ENCODE peak calls at places on chromosomes 6 and 20, in eight cellular contexts. B, I, M, K, Y, T, V and F are unnamed samples.

GRCh38 chr20:63117661-63118302 is 98.1 kb downstream of the YTHDF1 start:
- DNase-seq in B (no peak), I (no peak), M (peak), K (no peak), Y (no peak), T (no peak), V (no peak), F (no peak)

GRCh38 chr20:18719426-18719825 is 94.2 kb upstream of the SCP2D1 start:
- DNase-seq in B (no peak), I (no peak), M (no peak), K (no peak), Y (no peak), T (peak), V (no peak), F (peak)

GRCh38 chr20:58718729-58719128 is 26.1 kb downstream of the NPEPL1 start:
- DNase-seq in B (peak), I (no peak), M (no peak), K (no peak), Y (no peak), T (no peak), V (no peak), F (no peak)

GRCh38 chr6:37020426-37021211 is 15.2 kb downstream of the FGD2 start:
- DNase-seq in B (peak), I (peak), M (no peak), K (no peak), Y (no peak), T (no peak), V (no peak), F (no peak)

GRCh38 chr6:130794010-130794675 is 33.1 kb upstream of the SMLR1 start:
- DNase-seq in B (no peak), I (no peak), M (no peak), K (no peak), Y (no peak), T (no peak), V (no peak), F (no peak)

GRCh38 chr20:49380245-49380875 is 102.1 kb downstream of the KCNB1 start:
- DNase-seq in B (no peak), I (no peak), M (no peak), K (no peak), Y (no peak), T (no peak), V (no peak), F (no peak)

GRCh38 chr6:30101939-30102700 is 10.8 kb downstream of the TRIM31 start:
- DNase-seq in B (peak), I (peak), M (peak), K (peak), Y (peak), T (peak), V (peak), F (peak)

GRCh38 chr20:16397053-16397452 is 176.2 kb downstream of the KIF16B start:
- DNase-seq in B (no peak), I (peak), M (no peak), K (no peak), Y (no peak), T (peak), V (peak), F (no peak)

GRCh38 chr20:8073024-8073832 is 53.7 kb upstream of the TMX4 start:
- DNase-seq in B (no peak), I (no peak), M (no peak), K (no peak), Y (no peak), T (peak), V (no peak), F (peak)

GRCh38 chr6:152720964-152721363 is 23.3 kb downstream of the MYCT1 start:
- DNase-seq in B (no peak), I (no peak), M (no peak), K (no peak), Y (no peak), T (no peak), V (no peak), F (no peak)

GRCh38 chr6:117711369-117711768 is 36.1 kb downstream of the NUS1 start:
- DNase-seq in B (no peak), I (no peak), M (no peak), K (no peak), Y (no peak), T (no peak), V (no peak), F (no peak)

GRCh38 chr20:32648761-32649615 is 24.8 kb downstream of the C20orf203 start:
- DNase-seq in B (no peak), I (no peak), M (no peak), K (no peak), Y (no peak), T (no peak), V (no peak), F (no peak)

GRCh38 chr20:14189794-14190402 is 147.5 kb downstream of the FLRT3 start:
- DNase-seq in B (no peak), I (no peak), M (no peak), K (peak), Y (no peak), T (peak), V (no peak), F (peak)

GRCh38 chr6:130293800-130294199 is 71.0 kb upstream of the SAMD3 start:
- DNase-seq in B (peak), I (no peak), M (no peak), K (peak), Y (peak), T (peak), V (no peak), F (peak)

GRCh38 chr6:168914070-168914469 is 339.6 kb downstream of the THBS2 start:
- DNase-seq in B (no peak), I (no peak), M (no peak), K (no peak), Y (no peak), T (no peak), V (no peak), F (no peak)

GRCh38 chr6:87180105-87180504 is 24.7 kb downstream of the ZNF292 start:
- DNase-seq in B (no peak), I (no peak), M (no peak), K (no peak), Y (no peak), T (no peak), V (no peak), F (peak)

GRCh38 chr6:136226027-136226673 is 24.0 kb downstream of the MTFR2 start:
- DNase-seq in B (peak), I (peak), M (peak), K (no peak), Y (peak), T (peak), V (peak), F (peak)

GRCh38 chr20:64103871-64104666 is 3.3 kb downstream of the NPBWR2 start:
- DNase-seq in B (peak), I (no peak), M (peak), K (no peak), Y (no peak), T (no peak), V (no peak), F (no peak)

GRCh38 chr6:42165016-42165415 is 8.1 kb upstream of the GUCA1A start:
- DNase-seq in B (no peak), I (no peak), M (no peak), K (no peak), Y (peak), T (peak), V (no peak), F (peak)

GRCh38 chr6:77466055-77467028 is 3.1 kb upstream of the HTR1B start:
- DNase-seq in B (peak), I (peak), M (peak), K (peak), Y (peak), T (peak), V (no peak), F (peak)

GRCh38 chr20:46558511-46558959 is 8.1 kb upstream of the OCSTAMP start:
- DNase-seq in B (no peak), I (no peak), M (no peak), K (peak), Y (peak), T (peak), V (no peak), F (peak)

GRCh38 chr6:14763139-14763538 is 482.7 kb upstream of the JARID2 start:
- DNase-seq in B (no peak), I (no peak), M (no peak), K (peak), Y (no peak), T (peak), V (no peak), F (peak)

GRCh38 chr20:53622247-53623114 is 28.8 kb upstream of the ZNF217 start:
- DNase-seq in B (no peak), I (no peak), M (no peak), K (no peak), Y (no peak), T (peak), V (peak), F (no peak)

GRCh38 chr6:146905313-146905712 is 298.9 kb upstream of the STXBP5 start:
- DNase-seq in B (no peak), I (peak), M (no peak), K (no peak), Y (no peak), T (peak), V (no peak), F (peak)

GRCh38 chr20:4295226-4295625 is 279.9 kb upstream of the RNF24 start:
- DNase-seq in B (no peak), I (no peak), M (no peak), K (no peak), Y (no peak), T (no peak), V (no peak), F (no peak)

GRCh38 chr6:40789143-40789764 is 202.1 kb upstream of the LRFN2 start:
- DNase-seq in B (no peak), I (no peak), M (no peak), K (no peak), Y (peak), T (no peak), V (no peak), F (no peak)

GRCh38 chr6:364609-365540 is 26.7 kb upstream of the IRF4 start:
- DNase-seq in B (no peak), I (no peak), M (no peak), K (no peak), Y (no peak), T (no peak), V (no peak), F (no peak)

GRCh38 chr6:120556491-120556890 is 777.8 kb downstream of the TBC1D32 start:
- DNase-seq in B (no peak), I (no peak), M (no peak), K (no peak), Y (no peak), T (no peak), V (no peak), F (no peak)

GRCh38 chr6:169896826-169897456 is 145.5 kb downstream of the ERMARD start:
- DNase-seq in B (no peak), I (no peak), M (no peak), K (no peak), Y (no peak), T (no peak), V (no peak), F (no peak)

GRCh38 chr20:56373942-56374341 is 15.2 kb downstream of the FAM210B start:
- DNase-seq in B (no peak), I (no peak), M (no peak), K (peak), Y (no peak), T (peak), V (no peak), F (peak)

GRCh38 chr6:27295301-27296079 is 16.6 kb downstream of the POM121L2 start:
- DNase-seq in B (no peak), I (no peak), M (no peak), K (peak), Y (no peak), T (peak), V (no peak), F (peak)

GRCh38 chr6:155013457-155013876 is 18.4 kb downstream of the TIAM2 start:
- DNase-seq in B (no peak), I (no peak), M (no peak), K (no peak), Y (peak), T (no peak), V (no peak), F (peak)

GRCh38 chr6:163714179-163714578 is 299.7 kb downstream of the QKI start:
- DNase-seq in B (no peak), I (no peak), M (no peak), K (no peak), Y (no peak), T (no peak), V (no peak), F (no peak)

GRCh38 chr6:163712981-163713380 is 298.5 kb downstream of the QKI start:
- DNase-seq in B (no peak), I (no peak), M (no peak), K (no peak), Y (no peak), T (no peak), V (no peak), F (no peak)

GRCh38 chr6:163711615-163712568 is 297.4 kb downstream of the QKI start:
- DNase-seq in B (peak), I (peak), M (peak), K (peak), Y (no peak), T (peak), V (no peak), F (peak)

GRCh38 chr6:163711071-163711470 is 296.6 kb downstream of the QKI start:
- DNase-seq in B (no peak), I (no peak), M (no peak), K (no peak), Y (no peak), T (no peak), V (no peak), F (no peak)

GRCh38 chr6:163712569-163712966 is 298.1 kb downstream of the QKI start:
- DNase-seq in B (no peak), I (no peak), M (no peak), K (no peak), Y (no peak), T (no peak), V (no peak), F (no peak)
- H3K4me3 ChIP-seq in B (no peak), I (no peak), M (no peak), K (no peak), Y (no peak), T (no peak), V (no peak), F (no peak)

GRCh38 chr6:101281266-101281665 is 112.2 kb upstream of the GRIK2 start:
- DNase-seq in B (no peak), I (no peak), M (no peak), K (no peak), Y (no peak), T (no peak), V (no peak), F (no peak)

GRCh38 chr6:101286146-101286545 is 107.4 kb upstream of the GRIK2 start:
- DNase-seq in B (peak), I (no peak), M (no peak), K (no peak), Y (no peak), T (no peak), V (no peak), F (no peak)

GRCh38 chr6:101284131-101284530 is 109.4 kb upstream of the GRIK2 start:
- DNase-seq in B (no peak), I (no peak), M (no peak), K (no peak), Y (no peak), T (no peak), V (no peak), F (no peak)
- TF ChIP-seq CTCF in B (no peak), I (no peak), M (no peak), K (no peak), Y (no peak), T (no peak), V (no peak), F (no peak)

GRCh38 chr6:31837612-31838553 is 10.3 kb downstream of the HSPA1B start:
- DNase-seq in B (no peak), I (no peak), M (no peak), K (no peak), Y (no peak), T (no peak), V (peak), F (no peak)
- H3K4me3 ChIP-seq in B (peak), I (no peak), M (peak), K (peak), Y (peak), T (peak), V (no peak), F (peak)

GRCh38 chr6:100677240-100677639 is 203.9 kb downstream of the ASCC3 start:
- DNase-seq in B (no peak), I (no peak), M (no peak), K (no peak), Y (no peak), T (no peak), V (no peak), F (no peak)

GRCh38 chr6:100673641-100674040 is 207.5 kb downstream of the ASCC3 start:
- DNase-seq in B (no peak), I (no peak), M (no peak), K (no peak), Y (no peak), T (no peak), V (no peak), F (no peak)

GRCh38 chr6:100678027-100678426 is 203.1 kb downstream of the ASCC3 start:
- DNase-seq in B (no peak), I (no peak), M (no peak), K (no peak), Y (no peak), T (no peak), V (no peak), F (peak)
- TF ChIP-seq CTCF in B (no peak), I (no peak), M (no peak), K (no peak), Y (no peak), T (peak), V (no peak), F (peak)

GRCh38 chr6:72624557-72625160 is 2.8 kb downstream of the KCNQ5 start:
- DNase-seq in B (no peak), I (no peak), M (no peak), K (no peak), Y (no peak), T (peak), V (no peak), F (no peak)
- H3K4me3 ChIP-seq in B (no peak), I (no peak), M (no peak), K (no peak), Y (peak), T (no peak), V (no peak), F (no peak)

DNA sequence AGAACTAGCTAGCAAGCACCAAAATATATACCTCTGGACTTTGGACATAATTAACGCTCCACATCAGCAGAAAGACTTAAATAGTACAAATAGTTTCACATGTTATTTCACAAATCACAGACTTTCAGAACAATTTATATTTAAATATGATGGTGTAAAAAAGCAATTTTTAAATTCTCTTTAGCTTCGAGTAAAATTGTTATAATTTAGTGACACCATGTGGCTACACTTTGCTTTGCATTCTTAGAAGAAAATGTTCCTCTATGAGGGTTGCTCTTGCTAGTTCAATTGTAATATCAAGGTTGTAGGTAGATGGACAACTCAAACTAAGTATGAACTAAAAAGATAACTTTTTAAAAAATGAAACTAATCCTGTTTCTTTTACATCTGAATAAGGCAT is 69.0 kb downstream of the BTBD9 start:
- DNase-seq in B (no peak), I (no peak), M (no peak), K (no peak), Y (no peak), T (peak), V (no peak), F (peak)
- TF ChIP-seq CTCF in B (no peak), I (peak), M (peak), K (peak), Y (peak), T (peak), V (no peak), F (peak)

DNA sequence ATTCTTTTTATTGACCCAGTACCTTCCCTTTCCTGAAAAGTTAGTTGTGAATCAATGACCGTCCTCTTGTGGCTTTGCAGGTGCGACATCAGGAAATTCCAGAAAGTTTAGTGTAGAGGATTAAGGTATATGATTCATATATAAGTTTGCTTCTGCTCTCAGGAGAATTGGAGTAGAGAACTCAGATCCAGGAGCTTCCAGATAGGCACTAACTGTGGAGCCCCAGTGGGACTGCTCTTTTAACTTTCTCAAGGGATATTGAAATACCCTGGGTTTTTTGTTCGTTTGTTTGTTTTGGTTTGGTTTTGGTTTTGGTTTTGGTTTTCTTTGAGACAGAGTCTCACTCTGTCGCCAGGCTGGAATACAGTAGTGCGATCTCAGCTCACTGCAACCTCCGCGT is 9.5 kb downstream of the TAAR2 start:
- DNase-seq in B (no peak), I (no peak), M (no peak), K (no peak), Y (no peak), T (no peak), V (no peak), F (no peak)
- H3K4me3 ChIP-seq in B (peak), I (no peak), M (no peak), K (no peak), Y (no peak), T (no peak), V (no peak), F (no peak)

GRCh38 chr20:21361266-21361665 is 36.1 kb downstream of the NKX2-4 start:
- DNase-seq in B (no peak), I (no peak), M (no peak), K (no peak), Y (no peak), T (no peak), V (no peak), F (peak)

GRCh38 chr20:21355981-21356380 is 41.3 kb downstream of the NKX2-4 start:
- DNase-seq in B (no peak), I (no peak), M (no peak), K (no peak), Y (no peak), T (no peak), V (no peak), F (no peak)

GRCh38 chr20:21353236-21353635 is 44.1 kb downstream of the NKX2-4 start:
- DNase-seq in B (no peak), I (no peak), M (no peak), K (no peak), Y (no peak), T (peak), V (no peak), F (peak)

GRCh38 chr20:21360686-21361085 is 36.6 kb downstream of the NKX2-4 start:
- DNase-seq in B (no peak), I (no peak), M (no peak), K (no peak), Y (no peak), T (no peak), V (no peak), F (peak)

GRCh38 chr20:21357851-21358250 is 39.5 kb downstream of the NKX2-4 start:
- DNase-seq in B (no peak), I (no peak), M (no peak), K (no peak), Y (no peak), T (no peak), V (no peak), F (no peak)
- TF ChIP-seq CTCF in B (no peak), I (no peak), M (no peak), K (no peak), Y (no peak), T (no peak), V (no peak), F (no peak)

GRCh38 chr20:1327827-1328679 is 886 bp downstream of the SDCBP2 start:
- DNase-seq in B (peak), I (no peak), M (no peak), K (no peak), Y (no peak), T (no peak), V (no peak), F (no peak)

GRCh38 chr20:1326031-1326930 is 2.7 kb downstream of the SDCBP2 start:
- DNase-seq in B (peak), I (peak), M (no peak), K (no peak), Y (no peak), T (peak), V (peak), F (peak)

GRCh38 chr20:1328680-1329330 is at the start of gene SDCBP2:
- DNase-seq in B (peak), I (peak), M (peak), K (no peak), Y (no peak), T (no peak), V (no peak), F (no peak)

GRCh38 chr20:1325173-1326030 is 3.5 kb downstream of the SDCBP2 start:
- DNase-seq in B (peak), I (peak), M (peak), K (peak), Y (peak), T (peak), V (peak), F (peak)

DNA sequence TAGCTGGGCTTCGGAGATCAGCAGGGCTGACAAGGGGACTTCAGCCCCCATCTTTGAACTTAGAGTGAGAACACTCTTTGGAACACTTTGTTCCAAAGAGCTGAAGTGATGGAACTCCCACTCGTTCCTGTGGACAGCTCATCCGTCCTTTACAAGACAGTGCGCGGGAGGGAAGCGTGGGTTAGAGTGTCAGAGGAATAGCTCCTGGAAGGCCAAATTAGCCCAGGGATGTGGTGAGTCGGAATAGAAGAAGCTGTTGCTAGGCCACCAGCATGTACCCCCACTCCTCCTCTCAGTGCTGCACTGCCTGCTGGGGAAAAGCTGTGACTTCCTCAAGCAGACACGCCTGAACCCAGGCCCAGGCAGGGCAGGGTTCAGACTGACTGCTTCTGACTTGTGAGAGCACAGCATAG is 1.7 kb downstream of the SDCBP2 start:
- DNase-seq in B (peak), I (no peak), M (peak), K (no peak), Y (no peak), T (peak), V (peak), F (peak)
- H3K4me3 ChIP-seq in B (peak), I (no peak), M (no peak), K (peak), Y (no peak), T (no peak), V (no peak), F (no peak)